ENCODE peak calls at places on chromosomes 5 and 9, in five cellular contexts. Q, R, W, V and P are unnamed samples.

GRCh38 chr5:102858808-102859207 is 103.7 kb downstream of the PAM start:
- DNase-seq in W (no peak), Q (no peak), V (no peak), R (no peak), P (no peak)

GRCh38 chr9:134208310-134208841 is 44.0 kb upstream of the RNU6ATAC start:
- DNase-seq in R (no peak), Q (no peak), W (peak), V (no peak), P (no peak)

GRCh38 chr9:130857864-130858730 is 23.0 kb downstream of the ABL1 start:
- DNase-seq in Q (no peak), V (no peak), R (no peak), W (no peak), P (no peak)

GRCh38 chr5:127040779-127041520 is 10.6 kb upstream of the MARCHF3 start:
- DNase-seq in V (no peak), Q (peak), R (no peak), W (no peak), P (no peak)

GRCh38 chr5:180381428-180381827 is 28.3 kb upstream of the GFPT2 start:
- DNase-seq in W (peak), V (no peak), Q (no peak), R (no peak), P (no peak)

GRCh38 chr9:128636024-128636390 is 20.6 kb downstream of the DYNC2I2 start:
- DNase-seq in Q (no peak), W (peak), R (no peak), V (peak), P (no peak)

GRCh38 chr5:149439899-149440655 is 61.0 kb upstream of the IL17B start:
- DNase-seq in W (peak), R (peak), V (peak), Q (peak), P (no peak)

GRCh38 chr9:110255064-110255416 is 1.3 kb downstream of the TXN start:
- DNase-seq in W (peak), V (no peak), Q (no peak), R (no peak), P (no peak)

GRCh38 chr9:134303601-134304000 is 22.7 kb upstream of the RXRA start:
- DNase-seq in Q (no peak), R (no peak), V (no peak), W (no peak), P (no peak)

GRCh38 chr9:132853482-132853881 is 24.6 kb downstream of the AK8 start:
- DNase-seq in Q (no peak), W (no peak), R (no peak), V (no peak), P (no peak)

GRCh38 chr5:177452688-177453638 is 6.3 kb downstream of the PRR7 start:
- DNase-seq in Q (no peak), V (no peak), W (peak), R (no peak), P (no peak)

GRCh38 chr5:177405805-177406204 is 3.6 kb downstream of the F12 start:
- DNase-seq in R (no peak), Q (no peak), V (no peak), W (no peak), P (no peak)

GRCh38 chr5:177142029-177142681 is 8.6 kb downstream of the NSD1 start:
- DNase-seq in W (no peak), V (no peak), R (no peak), Q (no peak), P (no peak)

GRCh38 chr5:135944967-135945560 is 9.7 kb downstream of the LECT2 start:
- DNase-seq in W (peak), Q (peak), R (peak), V (peak), P (no peak)

GRCh38 chr5:141094481-141095262 is at the start of gene PCDHB2:
- DNase-seq in Q (peak), V (peak), W (peak), R (no peak), P (no peak)

GRCh38 chr5:160030631-160031377 is 21.9 kb downstream of the TTC1 start:
- DNase-seq in W (peak), V (no peak), Q (no peak), R (no peak), P (no peak)

GRCh38 chr5:159783731-159784247 is 132.5 kb upstream of the ADRA1B start:
- DNase-seq in W (no peak), R (no peak), V (no peak), Q (no peak), P (no peak)

GRCh38 chr5:172678902-172679301 is 37.8 kb downstream of the NEURL1B start:
- DNase-seq in V (no peak), W (peak), R (no peak), Q (peak), P (no peak)

GRCh38 chr9:132288371-132288770 is 66.4 kb downstream of the SETX start:
- DNase-seq in W (no peak), Q (no peak), V (no peak), R (no peak), P (no peak)

GRCh38 chr9:120377268-120378150 is 202.5 kb downstream of the CDK5RAP2 start:
- DNase-seq in Q (no peak), R (no peak), V (no peak), W (no peak), P (no peak)

GRCh38 chr5:123091988-123092583 is 3.0 kb downstream of the PRDM6 start:
- DNase-seq in W (no peak), V (no peak), R (no peak), Q (no peak), P (no peak)

GRCh38 chr5:179270581-179271300 is 74.5 kb downstream of the ADAMTS2 start:
- DNase-seq in W (peak), Q (no peak), V (no peak), R (no peak), P (no peak)

GRCh38 chr5:101717729-101718128 is 578.4 kb downstream of the SLCO4C1 start:
- DNase-seq in R (no peak), W (no peak), Q (no peak), V (no peak), P (no peak)

GRCh38 chr5:34854459-34855174 is 15.7 kb downstream of the TTC23L start:
- DNase-seq in Q (no peak), V (no peak), R (no peak), W (no peak), P (peak)

GRCh38 chr5:149854881-149855280 is 89.7 kb downstream of the PDE6A start:
- DNase-seq in V (no peak), W (no peak), R (no peak), Q (no peak), P (no peak)

GRCh38 chr5:132466453-132467291 is 23.9 kb downstream of the IRF1 start:
- DNase-seq in W (no peak), V (peak), R (no peak), Q (peak), P (peak)

GRCh38 chr9:129111762-129112151 is 542 bp downstream of the PTPA start:
- DNase-seq in V (peak), Q (peak), W (peak), R (no peak), P (no peak)

GRCh38 chr5:134125195-134126015 is 10.9 kb downstream of the TCF7 start:
- DNase-seq in V (no peak), W (peak), Q (no peak), R (peak), P (no peak)

GRCh38 chr9:114849450-114849849 is 43.6 kb upstream of the TNFSF15 start:
- DNase-seq in V (no peak), Q (no peak), W (no peak), R (no peak), P (no peak)

GRCh38 chr9:114851301-114851700 is 45.5 kb upstream of the TNFSF15 start:
- DNase-seq in Q (no peak), V (no peak), R (no peak), W (no peak), P (no peak)

GRCh38 chr9:114850871-114851270 is 45.0 kb upstream of the TNFSF15 start:
- DNase-seq in V (no peak), R (no peak), Q (no peak), W (no peak), P (no peak)

GRCh38 chr9:114853071-114853865 is 47.4 kb upstream of the TNFSF15 start:
- DNase-seq in Q (no peak), W (no peak), R (no peak), V (no peak), P (no peak)

DNA sequence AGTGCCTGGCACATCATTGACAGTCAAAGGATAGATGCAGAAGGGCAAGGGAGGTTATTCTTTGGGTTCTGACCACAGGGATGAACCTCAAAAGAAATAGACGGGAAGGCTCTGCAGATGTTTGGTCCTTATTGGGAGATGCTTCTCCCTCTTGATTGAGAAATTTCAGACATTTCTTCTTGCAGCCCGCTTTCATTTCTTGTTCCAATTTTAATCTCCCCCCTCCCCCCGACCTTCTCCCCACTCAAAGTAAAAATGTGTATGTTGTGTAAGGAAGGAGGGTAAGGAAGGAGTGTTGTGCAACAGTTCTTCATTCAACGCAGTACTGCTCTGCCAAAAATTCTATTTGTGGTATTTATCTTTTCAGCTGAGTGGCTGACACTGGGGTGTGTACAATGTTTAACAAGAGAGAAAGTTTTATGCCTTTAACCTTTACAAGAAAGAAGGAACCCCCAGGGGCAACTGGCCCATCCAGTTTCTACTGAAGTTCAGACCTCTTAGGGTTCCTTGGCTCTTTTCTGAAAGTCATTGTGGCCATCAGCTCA is 46.3 kb upstream of the TNFSF15 start:
- DNase-seq in R (no peak), V (no peak), Q (no peak), W (no peak), P (no peak)
- TF ChIP-seq ZBTB33 in R (no peak), V (no peak), Q (no peak), W (no peak), P (no peak)

DNA sequence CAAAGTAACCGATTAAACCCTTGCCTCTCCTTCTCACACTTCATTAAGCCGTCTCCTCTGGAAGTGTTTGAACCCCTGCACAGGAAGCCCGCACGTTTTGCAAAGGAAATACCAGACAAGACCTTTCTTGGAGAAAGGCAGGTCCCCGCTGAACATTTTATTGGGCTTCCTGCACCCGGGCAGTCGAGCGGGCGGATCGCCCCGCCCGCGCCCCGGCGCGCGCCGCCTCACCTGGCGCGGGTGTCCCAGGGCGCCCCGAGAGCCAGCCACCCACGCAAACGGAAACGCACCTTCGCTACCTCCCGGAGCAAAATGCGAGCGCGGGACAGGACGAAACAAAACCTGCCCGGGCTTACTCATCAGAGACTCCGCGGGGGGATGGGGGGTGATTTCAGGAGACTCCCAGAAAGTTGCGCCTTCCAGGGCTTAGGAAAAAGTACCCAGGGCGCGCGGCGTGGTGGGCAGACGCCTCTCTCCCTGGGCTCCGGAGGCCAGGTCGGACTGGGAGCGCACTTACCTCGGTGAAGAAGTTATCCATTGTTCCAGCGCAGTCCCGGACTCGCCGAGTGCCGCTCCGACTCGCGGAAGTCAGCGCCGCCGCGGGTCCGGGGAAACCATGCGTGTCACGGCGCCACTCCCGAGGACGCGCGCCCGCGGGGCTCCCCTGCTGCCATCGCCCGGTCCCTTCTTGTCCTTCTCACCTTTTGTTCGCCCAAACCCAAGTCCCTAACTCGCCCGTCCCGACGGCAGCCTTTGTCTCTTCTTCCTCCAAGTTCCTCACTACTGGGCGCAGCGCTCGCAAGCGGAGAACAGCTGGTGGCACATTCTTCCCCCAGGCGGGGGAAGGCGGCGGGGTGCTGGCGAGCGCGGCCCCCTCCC is 578 bp downstream of the MYO10 start:
- DNase-seq in W (peak), R (no peak), V (no peak), Q (no peak), P (no peak)
- TF ChIP-seq ZBTB33 in W (no peak), R (no peak), V (no peak), Q (no peak), P (no peak)

GRCh38 chr9:126297656-126298318 is 28.8 kb upstream of the MVB12B start:
- DNase-seq in W (no peak), V (no peak), R (no peak), Q (no peak), P (no peak)
- TF ChIP-seq ZBTB33 in W (no peak), V (no peak), R (no peak), Q (no peak), P (no peak)

DNA sequence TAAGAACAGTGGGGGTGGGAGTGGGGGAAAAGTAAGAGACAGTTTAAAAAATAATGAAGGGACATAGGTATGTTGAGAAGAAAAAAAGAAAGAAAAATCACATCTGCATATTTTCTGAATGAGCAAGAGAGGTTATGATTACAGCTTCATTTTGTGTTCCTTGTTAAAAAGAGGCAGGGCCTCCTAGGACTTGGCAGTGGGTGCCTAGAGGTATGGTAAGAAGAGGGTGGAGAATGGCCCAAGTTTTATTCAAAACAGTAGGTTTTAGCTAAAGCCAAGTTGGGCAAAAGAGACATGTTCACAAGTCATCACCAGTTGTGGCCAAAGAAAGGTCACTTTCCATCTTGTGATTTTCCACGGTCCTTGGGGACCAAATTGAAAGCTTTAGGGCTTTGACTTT is 643.4 kb downstream of the CCDC171 start:
- DNase-seq in W (no peak), V (no peak), R (no peak), Q (no peak), P (no peak)
- TF ChIP-seq ZBTB33 in W (no peak), V (no peak), R (no peak), Q (no peak), P (no peak)

DNA sequence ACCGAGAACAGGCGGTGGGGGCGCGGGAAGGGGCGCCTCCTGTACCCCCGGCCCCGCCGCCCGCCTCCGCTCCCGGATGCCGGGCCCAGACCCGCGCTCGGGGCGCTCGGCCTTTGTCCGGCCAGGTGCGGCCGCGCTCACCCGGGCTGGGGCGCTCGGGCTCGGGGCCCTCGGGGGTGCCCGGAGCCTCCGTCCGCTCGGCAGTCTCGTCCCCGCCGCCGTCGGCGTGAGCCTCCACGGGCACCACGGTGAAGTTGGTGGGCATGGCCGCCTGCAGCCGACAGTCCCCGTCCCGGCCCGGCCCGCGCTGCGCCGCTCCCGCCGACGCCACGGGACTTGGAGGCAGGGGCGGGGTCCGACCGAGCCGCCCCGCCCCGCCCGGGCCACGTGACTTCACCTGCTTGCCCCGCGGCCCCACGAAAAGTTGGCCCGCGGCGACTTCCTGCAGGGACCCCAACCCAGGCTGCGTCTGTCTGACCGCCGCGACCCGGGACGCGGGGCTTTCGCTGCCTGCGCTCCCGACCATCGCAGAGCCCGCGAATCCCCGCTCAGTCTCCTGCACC is at the start of gene SLC12A7:
- DNase-seq in R (no peak), Q (peak), W (peak), V (no peak), P (no peak)
- TF ChIP-seq ZBTB33 in R (no peak), Q (no peak), W (no peak), V (no peak), P (no peak)

GRCh38 chr5:144088211-144088965 is 82.1 kb downstream of the YIPF5 start:
- DNase-seq in W (no peak), V (no peak), Q (no peak), R (no peak), P (no peak)

GRCh38 chr5:144085381-144085780 is 85.1 kb downstream of the YIPF5 start:
- DNase-seq in V (no peak), Q (no peak), R (no peak), W (no peak), P (no peak)

GRCh38 chr5:144087576-144087975 is 82.9 kb downstream of the YIPF5 start:
- DNase-seq in R (no peak), V (no peak), Q (no peak), W (no peak), P (no peak)

GRCh38 chr5:144084971-144085370 is 85.5 kb downstream of the YIPF5 start:
- DNase-seq in V (no peak), W (no peak), Q (no peak), R (no peak), P (no peak)

GRCh38 chr5:144086295-144086694 is 84.2 kb downstream of the YIPF5 start:
- DNase-seq in Q (no peak), R (no peak), V (no peak), W (no peak), P (no peak)
- TF ChIP-seq ZBTB33 in Q (no peak), R (no peak), V (no peak), W (no peak), P (no peak)

DNA sequence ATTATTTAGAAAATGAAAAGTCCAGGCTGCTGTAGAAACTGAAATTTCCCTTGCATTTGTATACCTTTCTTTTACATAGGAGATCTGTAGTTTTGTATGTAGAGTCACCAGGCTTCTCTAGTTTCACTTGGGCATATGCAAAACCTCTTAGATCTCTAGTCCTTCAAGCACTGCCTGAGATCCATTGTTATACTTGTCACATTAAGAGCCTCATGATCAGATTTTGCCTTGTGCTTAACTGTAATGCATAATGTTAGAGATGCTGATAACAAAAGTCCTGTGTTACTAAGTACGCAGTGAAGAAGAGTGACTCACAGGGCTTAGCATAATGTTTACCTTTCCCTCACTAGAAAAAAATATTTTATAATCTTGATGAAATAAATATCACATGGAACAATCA is 250.2 kb downstream of the CYLC2 start:
- DNase-seq in R (no peak), W (no peak), Q (no peak), V (no peak), P (no peak)
- TF ChIP-seq ZBTB33 in R (no peak), W (no peak), Q (no peak), V (no peak), P (no peak)